ENCODE peak calls at places on chromosomes 7 and 10, in five cellular contexts. X, D, P, Q and W are unnamed samples.

GRCh38 chr10:130329792-130330191 is 193.6 kb downstream of the GLRX3 start:
- DNase-seq in X (no peak), D (no peak), P (no peak), Q (no peak), W (no peak)

GRCh38 chr10:124562425-124563060 is 100.9 kb downstream of the LHPP start:
- DNase-seq in X (no peak), D (no peak), P (no peak), Q (no peak), W (no peak)

GRCh38 chr10:59674211-59674836 is 35.3 kb downstream of the SLC16A9 start:
- DNase-seq in X (no peak), D (no peak), P (peak), Q (no peak), W (no peak)

GRCh38 chr7:44959956-44960640 is 18.7 kb downstream of the MYO1G start:
- DNase-seq in X (no peak), D (no peak), P (no peak), Q (no peak), W (no peak)

GRCh38 chr7:73828107-73828803 is 2.5 kb upstream of the CLDN4 start:
- DNase-seq in X (no peak), D (no peak), P (peak), Q (no peak), W (no peak)

GRCh38 chr10:132532784-132533560 is 4.6 kb upstream of the INPP5A start:
- DNase-seq in X (no peak), D (no peak), P (no peak), Q (peak), W (no peak)

GRCh38 chr7:115802415-115802814 is 228.1 kb downstream of the TFEC start:
- DNase-seq in X (no peak), D (no peak), P (no peak), Q (no peak), W (no peak)

GRCh38 chr10:131083915-131084790 is 227.4 kb downstream of the TCERG1L start:
- DNase-seq in X (no peak), D (no peak), P (no peak), Q (peak), W (no peak)

GRCh38 chr7:51316262-51316665 is 345 bp downstream of the COBL start:
- DNase-seq in X (no peak), D (no peak), P (peak), Q (peak), W (peak)

GRCh38 chr10:47290338-47290737 is 9.7 kb upstream of the GDF10 start:
- DNase-seq in X (no peak), D (no peak), P (no peak), Q (no peak), W (no peak)

DNA sequence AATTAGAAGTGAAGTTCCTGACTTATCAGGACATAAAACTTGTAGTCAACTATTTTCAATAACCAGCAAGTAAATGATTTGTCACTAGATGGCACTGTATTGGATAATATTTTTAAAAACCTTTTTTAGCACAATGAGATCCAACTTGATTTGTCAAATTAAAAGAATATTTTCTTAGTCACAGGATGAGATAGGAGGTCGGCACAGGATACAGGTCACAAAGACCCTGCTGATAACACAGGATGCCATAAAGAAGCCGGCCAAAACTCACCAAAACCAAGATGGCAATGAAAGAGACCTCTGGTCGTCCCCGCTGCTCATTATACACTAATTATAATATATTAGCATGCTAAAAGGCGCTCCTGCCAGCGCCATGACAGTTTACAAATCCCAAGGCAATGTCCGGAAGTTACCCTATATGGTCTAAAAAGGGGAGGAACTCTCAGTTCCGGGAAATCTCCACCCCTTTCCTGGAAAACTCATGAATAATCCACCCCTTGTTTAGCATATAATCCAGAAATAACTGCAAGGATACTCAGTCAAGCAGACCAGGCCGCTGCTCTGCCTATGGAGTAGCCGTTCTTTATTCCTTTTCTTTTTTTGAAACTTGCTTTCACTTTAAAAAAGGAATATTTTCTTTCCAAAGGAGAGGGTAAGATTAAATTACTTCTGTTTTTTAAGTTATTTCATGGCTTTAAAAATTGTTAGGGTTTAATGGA is 255.7 kb upstream of the MKLN1 start:
- DNase-seq in X (no peak), D (no peak), P (peak), Q (no peak), W (no peak)
- H3K27ac ChIP-seq in X (peak), D (no peak), P (peak), Q (no peak), W (peak)

DNA sequence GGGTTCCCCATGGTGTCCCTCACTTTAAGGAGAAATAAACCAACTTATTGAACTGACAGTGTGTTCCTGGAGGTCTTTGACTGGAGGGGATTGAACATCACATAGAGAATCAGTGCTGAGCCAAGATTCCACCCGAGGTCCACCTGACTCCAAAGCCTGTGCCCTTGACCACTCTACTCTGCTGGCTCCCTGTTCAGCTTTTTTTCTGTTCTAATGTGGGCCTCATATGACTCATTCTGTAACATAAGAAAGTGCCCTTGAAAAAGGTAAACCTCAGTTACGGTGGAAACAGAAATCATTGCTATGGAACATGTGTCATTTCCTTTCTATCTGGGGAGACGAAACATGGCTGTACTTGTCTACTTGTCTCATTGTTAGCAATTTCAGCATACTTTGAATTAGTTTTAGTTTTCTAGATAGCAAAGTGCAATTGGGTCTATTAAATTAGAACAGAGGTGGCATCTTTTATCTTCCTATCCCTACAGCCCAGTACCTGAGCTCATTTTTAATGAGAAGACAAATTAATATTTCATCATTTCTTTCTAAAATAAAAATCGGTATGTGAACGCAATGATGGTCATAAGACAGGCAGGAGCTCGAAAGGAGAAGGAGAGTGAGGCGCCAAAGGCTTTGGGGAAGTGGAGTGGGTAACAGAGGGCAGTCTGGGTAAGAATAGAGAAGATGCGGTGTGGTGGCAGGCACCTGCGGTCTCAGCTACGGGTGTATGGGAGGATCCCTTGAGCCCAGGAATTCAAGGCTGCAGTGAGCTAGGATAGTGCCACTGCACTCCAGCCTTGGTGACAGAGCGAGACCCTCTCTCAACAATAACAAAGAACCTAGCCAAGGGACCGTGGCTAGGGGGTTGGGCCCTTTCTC is 1.5 kb downstream of the GSDME start:
- DNase-seq in X (no peak), D (peak), P (no peak), Q (no peak), W (peak)
- H3K27ac ChIP-seq in X (no peak), D (peak), P (no peak), Q (no peak), W (peak)

DNA sequence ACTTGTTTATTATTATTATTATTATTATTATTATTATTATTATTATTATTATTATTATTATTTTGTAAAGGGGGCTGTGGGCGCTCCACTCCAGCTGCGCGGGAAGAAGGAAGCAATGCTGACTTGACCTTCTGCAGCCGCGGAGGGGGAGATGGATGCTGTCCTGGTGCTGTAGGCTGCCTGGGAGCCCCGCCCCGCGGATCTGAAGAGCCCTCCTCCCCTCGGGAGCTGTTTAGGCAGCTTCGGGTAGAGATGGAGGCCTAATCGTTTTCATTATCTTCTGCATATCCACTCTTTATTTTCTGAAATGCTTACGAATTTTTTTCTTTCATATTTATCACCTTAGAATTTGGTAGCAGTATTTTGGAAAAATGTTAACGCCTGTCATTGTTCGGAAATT is 101.2 kb upstream of the KLF6 start:
- DNase-seq in X (no peak), D (no peak), P (no peak), Q (peak), W (no peak)
- H3K27ac ChIP-seq in X (no peak), D (no peak), P (peak), Q (no peak), W (no peak)

GRCh38 chr10:74875966-74876365 is 49.6 kb downstream of the KAT6B start:
- DNase-seq in X (no peak), D (no peak), P (no peak), Q (no peak), W (no peak)

GRCh38 chr10:74874649-74875048 is 48.2 kb downstream of the KAT6B start:
- DNase-seq in X (no peak), D (no peak), P (no peak), Q (no peak), W (no peak)

GRCh38 chr10:74871595-74872382 is 45.4 kb downstream of the KAT6B start:
- DNase-seq in X (no peak), D (peak), P (peak), Q (no peak), W (no peak)

GRCh38 chr10:74870191-74870590 is 43.8 kb downstream of the KAT6B start:
- DNase-seq in X (no peak), D (no peak), P (no peak), Q (no peak), W (no peak)

GRCh38 chr10:74873803-74874452 is 47.5 kb downstream of the KAT6B start:
- DNase-seq in X (no peak), D (no peak), P (no peak), Q (no peak), W (no peak)
- H3K27ac ChIP-seq in X (no peak), D (peak), P (no peak), Q (no peak), W (no peak)

DNA sequence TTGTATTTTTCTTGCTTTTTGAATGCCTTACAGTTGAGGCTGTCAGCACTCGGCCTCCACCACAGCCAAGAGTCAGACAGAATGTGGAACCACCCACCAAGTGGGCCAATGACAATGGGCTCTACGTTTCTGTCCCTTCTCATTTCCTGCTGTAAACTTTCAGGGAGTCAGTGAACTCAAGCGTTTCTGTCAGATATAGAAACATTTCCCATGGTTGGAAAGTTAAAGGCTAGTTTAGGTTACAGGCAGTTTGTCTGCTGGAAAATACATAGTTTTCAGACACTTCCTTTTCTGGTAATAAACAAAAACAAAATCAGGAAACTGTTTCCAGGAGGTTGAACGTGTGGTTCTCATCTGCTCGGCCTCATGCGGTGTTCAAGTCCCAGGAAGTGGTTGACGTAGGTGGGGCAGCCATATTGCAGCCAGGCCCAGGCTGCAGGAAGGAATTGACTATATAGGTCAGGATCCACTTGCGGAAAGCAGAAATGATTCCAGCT is 245.1 kb downstream of the CAMK1D start:
- DNase-seq in X (no peak), D (no peak), P (peak), Q (no peak), W (no peak)
- H3K27ac ChIP-seq in X (no peak), D (peak), P (no peak), Q (no peak), W (no peak)